ENCODE peak calls at places on chromosomes 3 and 15, in six cellular contexts. S is cardiac fibroblast, G is HL-60, Z is mesendoderm, H is upper lobe of left lung, W is epithelial cell of proximal tubule. N is an unnamed sample.
A peak's percentile ranks its signal among the peaks of the same experiment; 100 is the strongest.

GRCh38 chr15:81880314-81880713 is 165.5 kb downstream of the MEX3B start:
- DNase-seq in W (no peak), S (no peak), Z (no peak), H (no peak), G (no peak), N (no peak)

GRCh38 chr15:92343869-92344643 is 49.6 kb upstream of the ST8SIA2 start:
- DNase-seq in G (no peak), W (no peak), Z (peak; percentile 64), H (no peak), S (no peak), N (no peak)

GRCh38 chr3:164940737-164941136 is 137.6 kb downstream of the SI start:
- DNase-seq in G (no peak), H (no peak), W (peak; percentile 36), Z (peak; percentile 0), S (no peak), N (peak; percentile 53)

GRCh38 chr3:182979719-182980191 is 583 bp downstream of the DCUN1D1 start:
- DNase-seq in G (no peak), H (peak; percentile 53), Z (peak; percentile 63), W (no peak), S (no peak), N (peak; percentile 23)

GRCh38 chr3:72346526-72346926 is 501.7 kb downstream of the SHQ1 start:
- DNase-seq in S (peak; percentile 99), G (peak; percentile 82), H (peak; percentile 51), W (peak; percentile 52), Z (peak; percentile 57), N (peak; percentile 94)

GRCh38 chr3:3065876-3066275 is 44.3 kb downstream of the IL5RA start:
- DNase-seq in S (peak; percentile 10), H (no peak), G (no peak), Z (peak; percentile 29), W (no peak), N (peak; percentile 24)

GRCh38 chr3:168003911-168004310 is 91.8 kb downstream of the GOLIM4 start:
- DNase-seq in H (no peak), S (no peak), Z (no peak), G (no peak), W (no peak), N (no peak)

GRCh38 chr15:67887776-67888175 is 47.9 kb upstream of the RNU6-1 start:
- DNase-seq in G (no peak), Z (no peak), W (no peak), S (no peak), H (no peak), N (no peak)

GRCh38 chr15:76642671-76643070 is 262.5 kb downstream of the SCAPER start:
- DNase-seq in W (no peak), G (no peak), Z (no peak), H (no peak), S (peak; percentile 29), N (no peak)

GRCh38 chr15:83653639-83654378 is at the start of gene ADAMTSL3:
- DNase-seq in G (no peak), Z (peak; percentile 84), S (peak; percentile 44), W (no peak), H (peak; percentile 45), N (peak; percentile 76)

GRCh38 chr15:44545934-44546802 is 9.2 kb downstream of the EIF3J start:
- DNase-seq in G (no peak), S (peak; percentile 58), H (no peak), Z (peak; percentile 33), W (no peak), N (peak; percentile 57)

GRCh38 chr3:189338366-189338765 is 166.6 kb downstream of the TPRG1 start:
- DNase-seq in S (no peak), H (no peak), W (no peak), G (no peak), Z (no peak), N (no peak)

GRCh38 chr15:56794150-56794922 is 61.0 kb upstream of the ZNF280D start:
- DNase-seq in H (no peak), Z (no peak), W (no peak), S (peak; percentile 32), G (no peak), N (no peak)

GRCh38 chr3:46702246-46703012 is 1.2 kb downstream of the TMIE start:
- DNase-seq in W (no peak), Z (no peak), H (no peak), G (no peak), S (no peak), N (no peak)

GRCh38 chr3:193842832-193843446 is 249.9 kb downstream of the OPA1 start:
- DNase-seq in S (no peak), G (no peak), Z (no peak), H (no peak), W (no peak), N (no peak)

GRCh38 chr3:15610083-15610482 is 8.5 kb downstream of the BTD start:
- DNase-seq in H (peak; percentile 80), W (peak; percentile 88), S (peak; percentile 92), G (peak; percentile 69), Z (no peak), N (peak; percentile 83)

GRCh38 chr15:28101201-28101600 is 2.1 kb upstream of the OCA2 start:
- DNase-seq in S (no peak), W (no peak), Z (no peak), H (no peak), G (no peak), N (no peak)

GRCh38 chr3:126536126-126536525 is 12.2 kb downstream of the CHST13 start:
- DNase-seq in S (no peak), H (no peak), G (no peak), Z (no peak), W (no peak), N (no peak)

GRCh38 chr3:60013241-60013640 is 963.4 kb upstream of the CFAP20DC start:
- DNase-seq in H (no peak), G (no peak), S (no peak), Z (peak; percentile 53), W (no peak), N (peak; percentile 1)
- H3K4me3 ChIP-seq in H (no peak overlapping the region), G (no peak overlapping the region), S (no peak overlapping the region), Z (no peak overlapping the region), W (no peak overlapping the region), N (no peak overlapping the region)

DNA sequence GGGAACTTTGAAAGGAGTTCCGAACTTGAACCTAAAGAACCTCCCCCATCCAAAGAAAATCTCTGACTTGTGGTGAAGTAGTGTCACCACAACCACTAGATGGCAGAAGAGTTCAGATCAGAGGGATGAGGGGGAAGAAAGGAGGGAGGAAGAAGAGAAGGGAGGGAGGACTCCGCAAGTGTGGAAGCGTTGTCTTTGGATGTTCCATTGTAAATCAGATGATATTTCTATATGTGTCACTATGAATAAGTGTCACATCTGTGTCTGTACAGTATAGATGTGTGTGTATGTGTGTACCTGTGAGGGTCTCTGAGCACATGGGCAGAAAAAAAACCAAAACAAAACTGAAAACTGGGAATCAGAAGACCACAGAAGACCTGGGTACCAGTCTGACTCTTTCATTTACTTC is 16.9 kb downstream of the SLC24A1 start:
- DNase-seq in W (no peak), Z (peak; percentile 87), S (peak; percentile 87), H (no peak), G (peak; percentile 47), N (peak; percentile 79)
- H3K4me3 ChIP-seq in W (no peak overlapping the region), Z (no peak overlapping the region), S (no peak overlapping the region), H (no peak overlapping the region), G (no peak overlapping the region), N (no peak overlapping the region)

GRCh38 chr3:48014358-48014757 is 1.9 kb downstream of the MAP4 start:
- DNase-seq in Z (no peak), G (no peak), W (no peak), H (no peak), S (no peak), N (no peak)
- H3K4me3 ChIP-seq in Z (no peak overlapping the region), G (no peak overlapping the region), W (no peak overlapping the region), H (no peak overlapping the region), S (no peak overlapping the region), N (no peak overlapping the region)

GRCh38 chr3:169148448-169149348 is 514.8 kb downstream of the MECOM start:
- DNase-seq in W (no peak), G (no peak), H (no peak), S (peak; percentile 33), Z (peak; percentile 79), N (no peak)
- H3K4me3 ChIP-seq in W (peak overlapping the region; percentile 87), G (no peak overlapping the region), H (peak overlapping the region; percentile 26), S (peak overlapping the region; percentile 51), Z (peak overlapping the region; percentile 30), N (peak overlapping the region; percentile 43)

DNA sequence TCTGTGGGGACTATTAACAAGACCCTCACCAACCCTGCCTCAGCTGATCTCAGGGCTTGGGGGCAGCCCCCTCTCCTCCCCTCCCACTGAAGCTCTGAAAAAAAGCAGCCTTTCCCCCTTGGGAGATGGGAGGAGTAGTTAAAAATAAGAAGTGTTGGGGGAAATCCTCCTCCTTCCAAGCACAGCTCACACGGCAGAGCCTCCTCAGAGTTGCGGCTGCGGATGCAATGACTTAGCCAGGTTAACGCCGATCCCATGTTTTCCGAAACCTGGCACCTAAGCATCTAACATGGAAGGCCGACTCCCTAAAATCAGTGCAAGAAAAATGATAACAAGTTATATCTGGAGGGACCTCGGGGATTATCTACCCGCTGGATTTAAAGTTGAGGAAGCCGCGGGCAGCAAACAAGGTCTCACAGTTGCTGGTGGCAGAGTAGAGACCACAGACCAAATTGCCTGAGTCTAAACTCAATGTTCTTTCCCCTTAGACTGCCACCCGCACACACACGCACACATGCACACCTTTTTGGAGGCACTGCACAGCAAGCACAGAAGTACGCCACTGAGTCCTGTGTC is 1.1 kb upstream of the TPM1 start:
- DNase-seq in W (no peak), S (peak; percentile 25), H (no peak), Z (peak; percentile 33), G (no peak), N (no peak)
- H3K4me3 ChIP-seq in W (peak overlapping the region; percentile 75), S (peak overlapping the region; percentile 65), H (peak overlapping the region; percentile 49), Z (peak overlapping the region; percentile 51), G (no peak overlapping the region), N (peak overlapping the region; percentile 91)

DNA sequence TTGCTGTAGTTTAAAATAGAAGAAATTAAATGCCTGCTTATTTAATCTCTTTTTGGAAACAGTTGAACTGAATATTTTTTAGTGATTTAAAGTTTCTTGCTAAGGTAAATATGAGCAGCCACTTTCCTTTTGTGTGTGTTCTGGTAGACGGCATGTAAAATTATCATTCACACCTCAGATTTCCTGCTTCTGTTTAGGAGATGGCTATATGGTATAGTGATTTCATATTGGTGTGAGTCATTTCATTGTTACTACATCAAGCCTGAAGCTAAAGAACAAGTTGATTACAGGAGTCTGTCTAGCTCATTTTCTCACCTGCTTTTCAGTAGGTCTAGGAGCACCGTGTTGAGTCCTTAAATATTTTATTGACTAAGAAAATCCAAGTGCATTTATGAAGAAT is 2.2 kb downstream of the LRCH3 start:
- DNase-seq in S (peak; percentile 66), Z (peak; percentile 30), H (no peak), G (no peak), W (no peak), N (peak; percentile 91)
- H3K4me3 ChIP-seq in S (no peak overlapping the region), Z (no peak overlapping the region), H (no peak overlapping the region), G (no peak overlapping the region), W (no peak overlapping the region), N (no peak overlapping the region)

GRCh38 chr15:80641384-80641783 is 53.7 kb upstream of the ABHD17C start:
- DNase-seq in H (no peak), G (no peak), S (no peak), W (no peak), Z (no peak), N (no peak)
- H3K4me3 ChIP-seq in H (no peak overlapping the region), G (no peak overlapping the region), S (no peak overlapping the region), W (no peak overlapping the region), Z (no peak overlapping the region), N (no peak overlapping the region)

GRCh38 chr3:197295871-197296270 is 2.5 kb downstream of the DLG1 start:
- DNase-seq in S (no peak), Z (no peak), W (no peak), H (no peak), G (no peak), N (no peak)
- H3K4me3 ChIP-seq in S (peak overlapping the region; percentile 85), Z (no peak overlapping the region), W (peak overlapping the region; percentile 86), H (no peak overlapping the region), G (no peak overlapping the region), N (peak overlapping the region; percentile 94)

GRCh38 chr3:143002727-143003126 is 1.4 kb downstream of the U2SURP start:
- DNase-seq in G (no peak), Z (no peak), S (peak; percentile 14), W (no peak), H (no peak), N (no peak)
- H3K4me3 ChIP-seq in G (peak overlapping the region; percentile 87), Z (peak overlapping the region; percentile 87), S (peak overlapping the region; percentile 76), W (peak overlapping the region; percentile 79), H (peak overlapping the region; percentile 81), N (peak overlapping the region; percentile 93)

N was measured in epithelial cell of esophagus.